ENCODE peak calls at places on chromosomes 7 and 10, in nine cellular contexts. U is neural progenitor cell; G is SJCRH30; D is A549; B is OCI-LY7; S is lower lobe of right lung; P is GM23248; W is naive thymus-derived CD4-positive, alpha-beta T cell; N is IMR-90. X is an unnamed sample.

GRCh38 chr7:152923711-152924110 is 164.2 kb downstream of the ACTR3B start:
- DNase-seq in N (no peak), P (no peak), U (no peak), B (no peak), W (no peak), S (no peak), G (no peak), D (no peak), X (no peak)

GRCh38 chr10:126843299-126843934 is 61.8 kb upstream of the DOCK1 start:
- DNase-seq in G (no peak), B (no peak), W (no peak), U (no peak), N (no peak), P (no peak), D (no peak), S (no peak), X (no peak)

GRCh38 chr7:106770191-106770590 is 94.9 kb upstream of the PIK3CG start:
- DNase-seq in D (no peak), W (no peak), S (no peak), U (no peak), N (peak; percentile 96), B (no peak), P (peak; percentile 88), G (no peak), X (no peak)

GRCh38 chr10:641149-642010 is 48.1 kb downstream of the DIP2C start:
- DNase-seq in S (peak; percentile 41), U (no peak), W (no peak), D (no peak), N (no peak), B (no peak), G (no peak), P (no peak), X (no peak)

GRCh38 chr10:11154333-11154732 is 136.7 kb downstream of the CELF2 start:
- DNase-seq in S (no peak), D (no peak), U (no peak), G (no peak), P (no peak), W (no peak), N (no peak), B (no peak), X (no peak)

GRCh38 chr10:95242581-95243317 is 48.1 kb downstream of the PDLIM1 start:
- DNase-seq in P (peak; percentile 77), B (peak; percentile 69), D (peak; percentile 72), G (peak; percentile 56), N (peak; percentile 63), W (no peak), S (no peak), U (peak; percentile 74), X (no peak)

GRCh38 chr10:112991888-112992491 is 41.9 kb downstream of the TCF7L2 start:
- DNase-seq in P (no peak), W (no peak), B (no peak), G (no peak), D (no peak), N (no peak), U (no peak), S (no peak), X (no peak)

GRCh38 chr7:18590259-18590658 is 94.7 kb downstream of the HDAC9 start:
- DNase-seq in D (no peak), P (peak; percentile 47), U (no peak), N (no peak), B (no peak), S (no peak), W (no peak), G (no peak), X (no peak)

GRCh38 chr7:155540553-155540952 is 5.8 kb downstream of the CNPY1 start:
- DNase-seq in W (no peak), B (no peak), D (no peak), P (no peak), S (no peak), G (no peak), N (no peak), U (no peak), X (no peak)

GRCh38 chr7:15558747-15559146 is 3.1 kb downstream of the AGMO start:
- DNase-seq in B (no peak), U (no peak), N (peak; percentile 6), P (peak; percentile 31), S (no peak), W (no peak), D (no peak), G (no peak), X (no peak)

GRCh38 chr10:92747600-92747999 is 57.8 kb downstream of the HHEX start:
- DNase-seq in W (no peak), P (no peak), N (no peak), B (no peak), S (peak; percentile 63), U (no peak), D (no peak), G (no peak), X (no peak)

GRCh38 chr7:55132890-55133551 is 114.2 kb downstream of the EGFR start:
- DNase-seq in U (no peak), G (no peak), W (peak; percentile 28), B (no peak), S (no peak), N (peak; percentile 100), P (peak; percentile 99), D (peak; percentile 88), X (no peak)

GRCh38 chr10:97063983-97064837 is 121.5 kb downstream of the SLIT1 start:
- DNase-seq in U (no peak), G (no peak), P (no peak), D (no peak), W (no peak), N (no peak), B (no peak), S (no peak), X (no peak)

GRCh38 chr7:131404226-131404911 is 76.7 kb downstream of the MKLN1 start:
- DNase-seq in D (no peak), N (no peak), B (no peak), G (no peak), S (no peak), U (no peak), W (no peak), P (no peak), X (no peak)

GRCh38 chr10:661891-662605 is 27.4 kb downstream of the DIP2C start:
- DNase-seq in S (no peak), B (no peak), N (no peak), U (peak; percentile 29), P (no peak), D (no peak), G (no peak), W (no peak), X (no peak)

GRCh38 chr7:45686441-45687184 is 112.4 kb downstream of the ADCY1 start:
- DNase-seq in S (no peak), U (no peak), N (no peak), W (peak; percentile 13), P (no peak), D (no peak), B (no peak), G (no peak), X (no peak)

DNA sequence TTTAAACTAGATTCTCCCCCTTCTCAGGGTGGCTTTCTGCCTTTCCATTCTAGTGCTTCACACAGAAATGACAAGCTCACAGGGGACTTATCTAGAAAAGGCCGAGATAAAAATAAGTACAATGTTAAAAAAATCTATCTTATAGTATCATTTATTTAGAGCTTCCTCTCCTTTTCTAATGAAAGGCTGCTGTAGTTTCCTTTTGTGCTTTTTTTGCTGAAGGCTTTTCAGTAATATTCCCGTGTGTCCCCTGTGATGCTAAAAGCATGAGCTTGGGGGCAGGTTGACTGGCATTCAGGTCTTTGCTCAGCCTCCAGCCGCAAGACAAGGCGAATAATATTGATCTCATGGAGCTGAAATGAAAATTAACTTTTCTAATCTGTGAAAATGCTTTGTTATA is 143.0 kb downstream of the ST7 start:
- DNase-seq in N (no peak), D (no peak), P (no peak), G (no peak), B (no peak), W (no peak), S (no peak), U (no peak), X (no peak)
- H3K4me1 ChIP-seq in N (peaks cover 5% of the 10 kb centered on the region), D (no peaks in the 10 kb centered on the region), P (peaks cover 13% of the 10 kb centered on the region), G (peaks cover 5% of the 10 kb centered on the region), B (no peaks in the 10 kb centered on the region), W (no peaks in the 10 kb centered on the region), S (no peaks in the 10 kb centered on the region), U (no peaks in the 10 kb centered on the region), X (no peaks in the 10 kb centered on the region)

DNA sequence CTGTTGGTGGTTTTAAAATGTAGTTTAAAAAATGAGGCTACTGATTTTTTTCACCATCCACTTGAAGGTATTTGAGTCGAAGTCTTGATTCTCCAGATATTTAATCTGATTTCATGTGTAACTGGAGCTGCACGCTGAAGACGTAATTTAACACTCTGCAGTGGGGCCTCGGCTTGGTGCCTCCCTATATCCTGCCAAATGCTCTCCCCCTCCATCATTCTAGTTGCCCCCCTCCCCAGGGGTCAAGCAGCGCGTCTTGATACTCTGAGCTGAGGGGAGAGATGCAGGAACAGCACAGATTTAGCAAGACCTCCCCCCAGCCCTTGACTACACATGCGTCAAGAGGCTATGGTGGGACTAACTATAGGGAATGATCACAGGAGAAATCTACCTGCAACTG is 85.7 kb downstream of the PRPF18 start:
- DNase-seq in W (no peak), G (no peak), B (no peak), S (no peak), P (no peak), U (peak; percentile 73), N (no peak), D (no peak), X (no peak)
- H3K4me3 ChIP-seq in W (no peak overlapping the region), G (no peak overlapping the region), B (no peak overlapping the region), S (no peak overlapping the region), P (no peak overlapping the region), U (no peak overlapping the region), N (no peak overlapping the region), D (no peak overlapping the region), X (no peak overlapping the region)

DNA sequence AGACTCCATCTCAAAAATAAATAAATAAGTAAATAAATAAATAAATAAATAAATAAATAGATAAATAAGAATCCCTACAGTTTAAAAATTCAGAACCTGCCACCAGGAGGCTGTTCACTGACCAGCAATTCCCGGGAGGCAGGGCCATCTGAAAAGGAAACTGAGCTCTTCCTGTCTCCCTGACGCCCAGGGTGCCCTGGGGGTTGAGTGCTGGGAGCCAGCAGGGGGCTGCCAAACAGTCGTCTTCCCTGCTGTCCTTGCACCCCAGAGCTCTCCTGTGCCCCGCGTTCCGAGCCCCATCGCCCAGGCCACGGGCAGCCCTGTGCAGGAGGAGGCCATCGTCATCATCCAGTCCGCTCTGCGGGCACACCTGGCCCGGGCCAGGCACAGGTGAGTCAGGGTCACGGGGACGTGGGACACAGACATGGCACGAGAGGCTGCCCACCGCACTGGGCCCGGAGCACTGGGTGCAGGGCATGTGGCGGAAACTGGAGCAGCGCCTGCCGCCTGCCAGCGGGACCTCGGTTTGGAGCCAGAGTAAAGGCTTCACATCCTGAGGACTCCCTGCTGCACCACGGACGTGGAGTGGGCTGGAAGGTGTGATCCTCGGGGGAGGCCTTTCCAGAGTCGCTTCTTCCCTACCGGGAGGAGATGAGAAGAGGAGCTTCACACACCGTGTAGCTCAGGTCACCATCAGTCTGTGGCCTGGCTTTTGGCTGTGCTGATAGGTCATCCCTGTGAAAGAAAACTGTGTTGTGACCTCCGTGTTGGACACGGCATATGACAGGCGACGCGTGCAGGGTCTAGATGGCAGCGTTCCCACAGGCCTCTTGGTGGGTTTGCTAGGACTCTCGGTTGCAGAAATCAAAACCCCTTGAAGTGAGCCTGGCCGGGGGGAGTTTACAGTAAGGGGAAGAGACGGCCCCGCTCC is 25.9 kb upstream of the TTYH3 start:
- DNase-seq in W (no peak), G (no peak), P (no peak), N (no peak), U (no peak), B (no peak), S (no peak), D (no peak), X (no peak)
- H3K27ac ChIP-seq in W (no peak overlapping the region), G (no peak overlapping the region), P (no peak overlapping the region), N (no peak overlapping the region), U (no peak overlapping the region), B (no peak overlapping the region), S (peak overlapping the region; percentile 82), D (no peak overlapping the region), X (no peak overlapping the region)

GRCh38 chr10:69640196-69640980 is 10.3 kb downstream of the FAM241B start:
- DNase-seq in U (no peak), N (no peak), P (peak; percentile 18), D (no peak), W (no peak), B (no peak), S (no peak), G (no peak), X (no peak)
- H3K4me1 ChIP-seq in U (peaks cover under 1% of the 10 kb centered on the region), N (no peaks in the 10 kb centered on the region), P (no peaks in the 10 kb centered on the region), D (no peaks in the 10 kb centered on the region), W (no peaks in the 10 kb centered on the region), B (no peaks in the 10 kb centered on the region), S (no peaks in the 10 kb centered on the region), G (no peaks in the 10 kb centered on the region), X (no peaks in the 10 kb centered on the region)

X was measured in CD4-positive, CD25-positive, alpha-beta regulatory T cell.